ENCODE peak calls at places on chromosomes 13 and 19, in five cellular contexts. N is CD8-positive, alpha-beta memory T cell; X is cardiac muscle cell; E is NT2/D1; D is Peyer's patch. W is an unnamed sample. For H3K9me3 and H3K4me1, the result is how much of the 10 kb centered on the place peaks cover.

GRCh38 chr13:59728896-59729545 is 434.7 kb downstream of the DIAPH3 start:
- DNase-seq in D (no peak), N (no peak), X (no peak), E (no peak), W (no peak)

GRCh38 chr13:99686157-99686572 is 184.9 kb downstream of the TM9SF2 start:
- DNase-seq in N (no peak), E (no peak), X (peak), D (peak), W (no peak)

GRCh38 chr13:87128006-87128405 is 543.2 kb upstream of the SLITRK5 start:
- DNase-seq in E (peak), D (no peak), N (no peak), X (peak), W (peak)

GRCh38 chr19:28184997-28185396 is 1028.0 kb downstream of the UQCRFS1 start:
- DNase-seq in D (no peak), E (no peak), N (no peak), X (peak), W (no peak)

GRCh38 chr13:106471957-106472543 is 63.4 kb downstream of the EFNB2 start:
- DNase-seq in D (peak), X (peak), N (no peak), E (peak), W (peak)

GRCh38 chr19:48859711-48860572 is 8.5 kb downstream of the PLEKHA4 start:
- DNase-seq in D (no peak), N (no peak), E (no peak), X (no peak), W (no peak)

GRCh38 chr19:15476334-15476733 is 3.0 kb downstream of the PGLYRP2 start:
- DNase-seq in N (no peak), D (no peak), X (no peak), E (no peak), W (no peak)

GRCh38 chr19:39542198-39542597 is 2.2 kb upstream of the EID2 start:
- DNase-seq in D (no peak), E (no peak), X (peak), N (no peak), W (peak)

GRCh38 chr13:19181621-19182485 is at the start of gene TUBA3C:
- DNase-seq in N (no peak), E (no peak), X (no peak), D (no peak), W (no peak)

GRCh38 chr19:53467138-53467502 is 413 bp upstream of the ZNF813 start:
- DNase-seq in D (no peak), E (no peak), N (no peak), X (no peak), W (no peak)

GRCh38 chr19:15136234-15136954 is 29.2 kb downstream of the SYDE1 start:
- DNase-seq in N (no peak), E (no peak), D (no peak), X (no peak), W (no peak)

GRCh38 chr19:35495107-35496064 is 5.1 kb upstream of the KRTDAP start:
- DNase-seq in X (peak), N (peak), D (peak), E (no peak), W (peak)

GRCh38 chr19:16111160-16111908 is at the start of gene RAB8A:
- DNase-seq in N (peak), E (peak), D (peak), X (peak), W (peak)

GRCh38 chr19:5120321-5120720 is 151.4 kb downstream of the KDM4B start:
- DNase-seq in N (no peak), X (no peak), D (no peak), E (no peak), W (no peak)

GRCh38 chr19:9945319-9945966 is 9.1 kb upstream of the OLFM2 start:
- DNase-seq in X (peak), E (peak), N (no peak), D (peak), W (no peak)

GRCh38 chr13:37540228-37540627 is 58.3 kb downstream of the POSTN start:
- DNase-seq in E (no peak), D (no peak), N (no peak), X (peak), W (no peak)

GRCh38 chr19:40744554-40745401 is 5.5 kb downstream of the ACTMAP start:
- DNase-seq in X (no peak), D (no peak), N (peak), E (no peak), W (no peak)

GRCh38 chr19:11481777-11482383 is 1.0 kb upstream of the ELAVL3 start:
- DNase-seq in X (peak), E (peak), D (peak), N (peak), W (no peak)

GRCh38 chr19:4414144-4414799 is 11.8 kb downstream of the CHAF1A start:
- DNase-seq in N (no peak), D (no peak), E (no peak), X (peak), W (no peak)

GRCh38 chr13:100438059-100438788 is 150.4 kb downstream of the GGACT start:
- DNase-seq in X (no peak), E (no peak), D (no peak), N (no peak), W (no peak)

GRCh38 chr13:29294869-29295268 is 300.6 kb downstream of the SLC7A1 start:
- DNase-seq in N (no peak), E (no peak), D (no peak), X (no peak), W (no peak)

GRCh38 chr13:109494955-109495354 is 291.4 kb downstream of the IRS2 start:
- DNase-seq in D (no peak), N (no peak), E (no peak), X (peak), W (no peak)

GRCh38 chr13:68257111-68257842 is 1027.1 kb upstream of the PCDH9 start:
- DNase-seq in X (no peak), D (no peak), E (no peak), N (no peak), W (peak)

GRCh38 chr13:109945206-109945960 is 159.0 kb upstream of the IRS2 start:
- DNase-seq in N (no peak), E (no peak), D (no peak), X (peak), W (no peak)

GRCh38 chr13:87884874-87885273 is 213.7 kb downstream of the SLITRK5 start:
- DNase-seq in N (no peak), D (no peak), E (peak), X (peak), W (no peak)

GRCh38 chr13:59320021-59320420 is 843.7 kb downstream of the DIAPH3 start:
- DNase-seq in X (no peak), N (no peak), E (no peak), D (no peak), W (no peak)

GRCh38 chr13:30108216-30108912 is 199.0 kb downstream of the KATNAL1 start:
- DNase-seq in E (no peak), X (no peak), N (no peak), D (no peak), W (no peak)

GRCh38 chr13:27406178-27406939 is 18.1 kb upstream of the GTF3A start:
- DNase-seq in E (no peak), X (peak), N (peak), D (no peak), W (peak)

GRCh38 chr13:102721800-102722231 is 27.0 kb upstream of the METTL21C start:
- DNase-seq in X (peak), E (no peak), N (no peak), D (no peak), W (no peak)

GRCh38 chr19:12647490-12648071 is 19.0 kb downstream of the MAN2B1 start:
- DNase-seq in X (peak), N (peak), E (no peak), D (peak), W (peak)

GRCh38 chr13:43792456-43792855 is 5.7 kb upstream of the ENOX1 start:
- DNase-seq in E (no peak), X (peak), D (no peak), N (no peak), W (no peak)

GRCh38 chr13:42007844-42008243 is 40.6 kb upstream of the DGKH start:
- DNase-seq in E (no peak), X (peak), N (no peak), D (no peak), W (no peak)

GRCh38 chr13:112178769-112179168 is 111.8 kb downstream of the SOX1 start:
- DNase-seq in D (no peak), N (no peak), E (no peak), X (no peak), W (no peak)

GRCh38 chr19:508204-509150 is 1.2 kb downstream of the TPGS1 start:
- DNase-seq in E (no peak), N (no peak), X (no peak), D (no peak), W (no peak)

GRCh38 chr19:510606-511100 is 3.4 kb downstream of the TPGS1 start:
- DNase-seq in X (peak), E (peak), N (peak), D (peak), W (peak)

GRCh38 chr19:513368-514165 is 6.3 kb downstream of the TPGS1 start:
- DNase-seq in N (no peak), X (no peak), E (no peak), D (no peak), W (no peak)

GRCh38 chr19:512548-513365 is 5.5 kb downstream of the TPGS1 start:
- DNase-seq in X (no peak), D (no peak), E (no peak), N (no peak), W (no peak)

GRCh38 chr19:511101-511841 is 4.0 kb downstream of the TPGS1 start:
- DNase-seq in E (no peak), D (peak), N (peak), X (peak), W (no peak)
- H3K4me3 ChIP-seq in E (peak), D (peak), N (peak), X (no peak), W (no peak)

GRCh38 chr19:41754596-41754995 is 734 bp upstream of the CEACAM6 start:
- DNase-seq in N (no peak), E (no peak), X (no peak), D (no peak), W (no peak)

GRCh38 chr19:41755328-41755913 is at the start of gene CEACAM6:
- DNase-seq in E (no peak), X (no peak), D (no peak), N (no peak), W (no peak)

GRCh38 chr19:41753159-41753558 is 2.2 kb upstream of the CEACAM6 start:
- DNase-seq in X (peak), D (peak), N (peak), E (peak), W (no peak)

GRCh38 chr19:41753936-41754529 is 1.3 kb upstream of the CEACAM6 start:
- DNase-seq in D (no peak), X (peak), E (no peak), N (peak), W (peak)

GRCh38 chr19:41758846-41759245 is 3.5 kb downstream of the CEACAM6 start:
- DNase-seq in N (no peak), E (no peak), X (no peak), D (no peak), W (no peak)
- H3K9me3 ChIP-seq in N (under half), E (under half), X (under half), D (under half), W (under half)

GRCh38 chr19:2724148-2724557 is 3.0 kb upstream of the DIRAS1 start:
- DNase-seq in N (no peak), X (no peak), E (no peak), D (no peak), W (no peak)

GRCh38 chr19:2721570-2722540 is 683 bp upstream of the DIRAS1 start:
- DNase-seq in N (no peak), E (no peak), D (no peak), X (no peak), W (no peak)

GRCh38 chr19:2723345-2723715 is 2.2 kb upstream of the DIRAS1 start:
- DNase-seq in E (no peak), N (no peak), D (no peak), X (no peak), W (no peak)

GRCh38 chr19:2722541-2723344 is 1.6 kb upstream of the DIRAS1 start:
- DNase-seq in X (peak), E (no peak), N (no peak), D (no peak), W (no peak)

GRCh38 chr19:2723747-2724146 is 2.6 kb upstream of the DIRAS1 start:
- DNase-seq in N (no peak), E (no peak), D (no peak), X (no peak), W (no peak)
- H3K4me1 ChIP-seq in N (under half), E (under half), D (under half), X (under half), W (under half)

GRCh38 chr13:113320226-113320875 is 23.3 kb downstream of the LAMP1 start:
- DNase-seq in X (no peak), D (no peak), N (no peak), E (no peak), W (no peak)

GRCh38 chr13:113318956-113319355 is 21.9 kb downstream of the LAMP1 start:
- DNase-seq in N (no peak), E (no peak), X (no peak), D (no peak), W (no peak)

GRCh38 chr13:113317031-113317430 is 20.0 kb downstream of the LAMP1 start:
- DNase-seq in E (no peak), X (no peak), D (no peak), N (no peak), W (no peak)

GRCh38 chr13:113319371-113319770 is 22.3 kb downstream of the LAMP1 start:
- DNase-seq in D (no peak), X (no peak), N (no peak), E (no peak), W (no peak)

DNA sequence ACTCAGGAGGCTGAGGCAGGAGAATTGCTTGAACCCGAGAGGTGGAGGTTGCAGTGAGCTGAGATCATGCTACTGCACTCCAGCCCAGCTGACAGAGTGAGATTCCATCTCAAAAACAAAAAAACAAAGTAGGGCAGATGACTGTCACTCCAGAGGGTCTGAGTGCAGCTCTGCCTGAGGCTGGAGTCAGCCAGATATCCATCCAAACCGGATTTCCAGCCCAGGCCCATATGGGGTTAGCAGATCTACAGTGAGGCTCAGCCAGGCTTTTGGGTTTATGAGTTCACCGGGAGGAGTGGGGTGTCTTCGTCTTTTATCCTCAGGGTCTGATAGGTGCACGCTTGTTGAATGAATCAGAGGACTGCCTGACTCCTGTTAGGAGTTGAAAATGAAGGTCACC is 19.0 kb downstream of the LAMP1 start:
- DNase-seq in X (no peak), E (no peak), D (no peak), N (no peak), W (no peak)
- H3K4me3 ChIP-seq in X (no peak), E (no peak), D (no peak), N (no peak), W (no peak)

GRCh38 chr13:56457535-56458200 is 683.0 kb upstream of the PRR20A start:
- DNase-seq in X (no peak), N (no peak), E (no peak), D (no peak), W (no peak)
- H3K9me3 ChIP-seq in X (under half), N (under half), E (under half), D (under half), W (under half)

GRCh38 chr19:1255186-1256161 is 7.1 kb downstream of the MIDN start:
- DNase-seq in N (no peak), X (no peak), E (no peak), D (no peak), W (no peak)
- H3K4me1 ChIP-seq in N (half or more), X (under half), E (under half), D (under half), W (under half)

W was measured in HAP-1.